ENCODE peak calls at places on chromosomes 2 and 18, in six cellular contexts. J is Panc1, V is Karpas-422, W is ovary, G is upper lobe of right lung, C is heart right ventricle. R is an unnamed sample. For H3K4me1, the result is how much of the 10 kb centered on the place peaks cover.

GRCh38 chr2:231714639-231715498 is 6.5 kb downstream of the PTMA start:
- DNase-seq in J (no peak), V (peak), W (peak), G (peak), C (peak), R (peak)

GRCh38 chr18:75582406-75582821 is 154.9 kb upstream of the SMIM21 start:
- DNase-seq in J (no peak), V (no peak), W (no peak), G (no peak), C (no peak), R (no peak)

GRCh38 chr18:58970943-58971799 is 106.5 kb downstream of the ZNF532 start:
- DNase-seq in J (no peak), V (peak), W (no peak), G (no peak), C (no peak), R (no peak)

GRCh38 chr2:50831666-50832065 is 200.3 kb downstream of the NRXN1 start:
- DNase-seq in J (no peak), V (no peak), W (no peak), G (no peak), C (no peak), R (no peak)

GRCh38 chr2:134440336-134440909 is 186.6 kb downstream of the MGAT5 start:
- DNase-seq in J (no peak), V (no peak), W (no peak), G (no peak), C (no peak), R (no peak)

GRCh38 chr2:177597759-177598158 is 205.2 kb downstream of the AGPS start:
- DNase-seq in J (no peak), V (no peak), W (no peak), G (no peak), C (no peak), R (no peak)

GRCh38 chr2:48715042-48715899 is 40.3 kb downstream of the LHCGR start:
- DNase-seq in J (no peak), V (no peak), W (no peak), G (peak), C (peak), R (no peak)

GRCh38 chr2:129069875-129070594 is 751.4 kb upstream of the HS6ST1 start:
- DNase-seq in J (no peak), V (no peak), W (no peak), G (no peak), C (peak), R (no peak)

GRCh38 chr18:68734311-68734710 is 19.4 kb upstream of the TMX3 start:
- DNase-seq in J (no peak), V (no peak), W (no peak), G (no peak), C (no peak), R (no peak)

GRCh38 chr18:55577812-55578539 is 10.0 kb downstream of the TCF4 start:
- DNase-seq in J (no peak), V (no peak), W (no peak), G (no peak), C (no peak), R (no peak)

GRCh38 chr18:55579471-55579870 is 8.5 kb downstream of the TCF4 start:
- DNase-seq in J (no peak), V (no peak), W (no peak), G (no peak), C (no peak), R (no peak)

GRCh38 chr18:55575066-55575465 is 12.9 kb downstream of the TCF4 start:
- DNase-seq in J (no peak), V (no peak), W (no peak), G (no peak), C (no peak), R (no peak)

GRCh38 chr18:55573386-55573785 is 14.6 kb downstream of the TCF4 start:
- DNase-seq in J (no peak), V (no peak), W (no peak), G (no peak), C (no peak), R (no peak)

DNA sequence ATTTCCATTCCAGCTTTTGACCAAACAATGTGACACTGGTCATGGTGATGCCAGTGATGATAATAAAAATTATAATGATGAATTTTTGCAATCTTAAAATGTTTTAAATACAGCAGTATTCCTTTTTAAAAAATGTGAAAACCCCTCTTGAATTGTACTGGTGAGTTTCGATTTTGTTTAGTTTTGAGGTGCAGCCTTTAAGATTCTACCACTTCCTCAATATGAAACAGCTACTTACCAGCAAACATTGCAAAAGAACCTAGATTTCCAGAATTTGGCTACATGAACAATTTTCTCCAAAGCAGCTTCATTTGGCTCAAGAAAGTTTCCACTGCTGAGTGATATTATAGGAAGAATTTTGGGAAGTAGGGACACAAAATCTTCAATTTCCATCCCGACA is 12.0 kb downstream of the TCF4 start:
- DNase-seq in J (no peak), V (no peak), W (no peak), G (no peak), C (no peak), R (no peak)
- H3K4me1 ChIP-seq in J (under half), V (half or more), W (under half), G (under half), C (under half), R (under half)

GRCh38 chr2:45834372-45834771 is 182.9 kb downstream of the PRKCE start:
- DNase-seq in J (no peak), V (peak), W (no peak), G (no peak), C (no peak), R (no peak)
- H3K4me1 ChIP-seq in J (under half), V (half or more), W (under half), G (under half), C (under half), R (under half)

DNA sequence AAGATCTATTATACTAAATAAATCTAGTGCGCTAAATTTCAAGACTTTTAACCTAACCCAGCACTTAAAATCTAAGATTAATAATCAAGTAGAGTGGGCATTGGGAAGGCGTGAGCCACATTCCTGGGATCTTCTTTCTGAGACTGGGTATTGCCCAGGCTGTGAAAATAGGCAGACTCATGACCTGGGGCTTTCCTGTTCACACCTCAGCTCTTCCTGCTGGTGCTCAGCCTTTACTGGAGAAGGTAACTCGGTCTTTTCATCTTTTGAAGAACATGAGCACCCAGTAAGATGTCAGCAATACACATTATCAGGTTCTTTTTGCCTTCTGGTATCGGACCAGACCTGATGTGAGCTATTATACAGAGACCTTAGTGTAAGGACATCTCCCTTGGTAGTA is 500.5 kb downstream of the PLCL1 start:
- DNase-seq in J (no peak), V (no peak), W (no peak), G (no peak), C (no peak), R (no peak)
- H3K4me1 ChIP-seq in J (under half), V (under half), W (under half), G (under half), C (under half), R (under half)

GRCh38 chr2:37664190-37664751 is 7.2 kb downstream of the CDC42EP3 start:
- DNase-seq in J (no peak), V (no peak), W (no peak), G (no peak), C (no peak), R (no peak)
- H3K4me1 ChIP-seq in J (under half), V (under half), W (under half), G (half or more), C (under half), R (under half)

DNA sequence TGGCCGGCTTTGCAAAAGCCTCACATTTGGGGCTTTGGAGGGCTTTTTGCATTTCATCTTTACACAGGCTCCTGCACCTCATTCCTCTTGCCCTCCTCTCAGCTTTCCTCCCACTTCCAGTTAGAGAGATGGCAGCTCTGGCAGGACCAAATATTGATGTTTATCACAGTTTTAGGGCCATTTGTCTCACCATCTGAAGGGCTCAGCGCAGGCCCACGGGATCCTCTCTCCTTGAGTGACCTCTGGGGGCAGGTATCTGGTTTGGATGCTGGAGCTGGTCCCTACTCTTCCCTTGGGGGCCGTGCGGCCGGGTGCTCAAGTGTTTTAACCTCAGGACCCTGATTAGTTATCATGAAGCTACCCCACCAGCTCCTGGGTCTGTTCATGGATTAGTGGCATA is 19.9 kb downstream of the ATOH8 start:
- DNase-seq in J (no peak), V (no peak), W (no peak), G (no peak), C (no peak), R (no peak)
- H3K4me1 ChIP-seq in J (half or more), V (under half), W (half or more), G (half or more), C (half or more), R (under half)

GRCh38 chr2:224885295-224885694 is 157.0 kb downstream of the DOCK10 start:
- DNase-seq in J (no peak), V (peak), W (no peak), G (no peak), C (no peak), R (no peak)
- H3K4me1 ChIP-seq in J (under half), V (under half), W (under half), G (under half), C (under half), R (under half)

GRCh38 chr2:47036489-47036769 is 118.7 kb downstream of the STPG4 start:
- DNase-seq in J (no peak), V (no peak), W (no peak), G (no peak), C (no peak), R (no peak)
- H3K4me1 ChIP-seq in J (half or more), V (under half), W (under half), G (half or more), C (half or more), R (under half)